ENCODE peak calls at places on chromosome 2, in seven cellular contexts. P, O, B, F, C, Q and Z are unnamed samples.

GRCh38 chr2:83022631-83023210 is 1436.4 kb downstream of the SUCLG1 start:
- DNase-seq in P (no peak), O (peak; percentile 38), B (peak; percentile 60), F (no peak), C (no peak), Q (peak; percentile 40), Z (no peak)

GRCh38 chr2:66575625-66576371 is 140.9 kb downstream of the MEIS1 start:
- DNase-seq in P (no peak), O (peak; percentile 54), B (peak; percentile 73), F (peak; percentile 34), C (peak; percentile 79), Q (peak; percentile 36), Z (no peak)

GRCh38 chr2:96687711-96688640 is 45.4 kb downstream of the FER1L5 start:
- DNase-seq in P (no peak), O (no peak), B (no peak), F (no peak), C (no peak), Q (no peak), Z (no peak)

GRCh38 chr2:216501854-216502253 is 3.2 kb downstream of the RPL37A start:
- DNase-seq in P (no peak), O (no peak), B (no peak), F (peak; percentile 47), C (no peak), Q (peak; percentile 26), Z (no peak)

GRCh38 chr2:177466337-177467195 is 74.0 kb downstream of the AGPS start:
- DNase-seq in P (no peak), O (no peak), B (no peak), F (peak; percentile 33), C (no peak), Q (no peak), Z (no peak)

GRCh38 chr2:9110893-9111569 is 95.6 kb upstream of the ASAP2 start:
- DNase-seq in P (no peak), O (no peak), B (no peak), F (no peak), C (no peak), Q (peak; percentile 27), Z (no peak)

GRCh38 chr2:61151434-61151833 is 10.6 kb upstream of the C2orf74 start:
- DNase-seq in P (no peak), O (peak; percentile 33), B (peak; percentile 52), F (no peak), C (no peak), Q (peak; percentile 41), Z (peak; percentile 52)

GRCh38 chr2:215652432-215652831 is 216.6 kb upstream of the FN1 start:
- DNase-seq in P (no peak), O (no peak), B (peak; percentile 90), F (no peak), C (no peak), Q (no peak), Z (no peak)

GRCh38 chr2:199136681-199137080 is 321.1 kb downstream of the SATB2 start:
- DNase-seq in P (no peak), O (peak; percentile 45), B (peak; percentile 70), F (no peak), C (no peak), Q (peak; percentile 75), Z (peak; percentile 39)

GRCh38 chr2:191228861-191229260 is 16.3 kb upstream of the MYO1B start:
- DNase-seq in P (no peak), O (no peak), B (no peak), F (peak; percentile 42), C (peak; percentile 57), Q (peak; percentile 23), Z (no peak)

GRCh38 chr2:237471457-237472186 is 15.4 kb upstream of the MLPH start:
- DNase-seq in P (no peak), O (peak; percentile 58), B (peak; percentile 66), F (peak; percentile 61), C (peak; percentile 65), Q (peak; percentile 49), Z (no peak)

GRCh38 chr2:62604336-62604735 is 98.3 kb upstream of the TMEM17 start:
- DNase-seq in P (no peak), O (no peak), B (no peak), F (no peak), C (no peak), Q (peak; percentile 97), Z (no peak)

GRCh38 chr2:238100049-238100820 is at the start of gene ESPNL:
- DNase-seq in P (no peak), O (no peak), B (no peak), F (no peak), C (peak; percentile 56), Q (peak; percentile 20), Z (no peak)

GRCh38 chr2:144516417-144516980 is 3.4 kb downstream of the ZEB2 start:
- DNase-seq in P (no peak), O (no peak), B (no peak), F (no peak), C (peak; percentile 62), Q (no peak), Z (no peak)

GRCh38 chr2:115094441-115094840 is 652.0 kb downstream of the DPP10 start:
- DNase-seq in P (no peak), O (no peak), B (no peak), F (no peak), C (no peak), Q (no peak), Z (no peak)

GRCh38 chr2:42286268-42286946 is 74.6 kb downstream of the COX7A2L start:
- DNase-seq in P (no peak), O (peak; percentile 62), B (no peak), F (no peak), C (no peak), Q (no peak), Z (no peak)

GRCh38 chr2:26527726-26528125 is 49.8 kb upstream of the OTOF start:
- DNase-seq in P (no peak), O (no peak), B (no peak), F (no peak), C (no peak), Q (no peak), Z (no peak)

GRCh38 chr2:168064011-168064998 is 183.1 kb downstream of the STK39 start:
- DNase-seq in P (no peak), O (no peak), B (no peak), F (no peak), C (no peak), Q (peak; percentile 57), Z (no peak)

GRCh38 chr2:124967325-124967724 is 942.2 kb downstream of the CNTNAP5 start:
- DNase-seq in P (no peak), O (no peak), B (no peak), F (no peak), C (no peak), Q (no peak), Z (no peak)

GRCh38 chr2:162221064-162221463 is 22.2 kb downstream of the FAP start:
- DNase-seq in P (peak; percentile 42), O (peak; percentile 83), B (peak; percentile 71), F (peak; percentile 72), C (peak; percentile 88), Q (peak; percentile 70), Z (no peak)

GRCh38 chr2:177455187-177455586 is 62.6 kb downstream of the AGPS start:
- DNase-seq in P (no peak), O (no peak), B (no peak), F (no peak), C (no peak), Q (no peak), Z (no peak)

GRCh38 chr2:121239471-121239870 is 45.5 kb downstream of the TFCP2L1 start:
- DNase-seq in P (no peak), O (no peak), B (no peak), F (peak; percentile 9), C (peak; percentile 21), Q (no peak), Z (no peak)
- H3K4me3 ChIP-seq in P (no peak overlapping the region), O (no peak overlapping the region), B (no peak overlapping the region), F (no peak overlapping the region), C (no peak overlapping the region), Q (no peak overlapping the region), Z (no peak overlapping the region)

DNA sequence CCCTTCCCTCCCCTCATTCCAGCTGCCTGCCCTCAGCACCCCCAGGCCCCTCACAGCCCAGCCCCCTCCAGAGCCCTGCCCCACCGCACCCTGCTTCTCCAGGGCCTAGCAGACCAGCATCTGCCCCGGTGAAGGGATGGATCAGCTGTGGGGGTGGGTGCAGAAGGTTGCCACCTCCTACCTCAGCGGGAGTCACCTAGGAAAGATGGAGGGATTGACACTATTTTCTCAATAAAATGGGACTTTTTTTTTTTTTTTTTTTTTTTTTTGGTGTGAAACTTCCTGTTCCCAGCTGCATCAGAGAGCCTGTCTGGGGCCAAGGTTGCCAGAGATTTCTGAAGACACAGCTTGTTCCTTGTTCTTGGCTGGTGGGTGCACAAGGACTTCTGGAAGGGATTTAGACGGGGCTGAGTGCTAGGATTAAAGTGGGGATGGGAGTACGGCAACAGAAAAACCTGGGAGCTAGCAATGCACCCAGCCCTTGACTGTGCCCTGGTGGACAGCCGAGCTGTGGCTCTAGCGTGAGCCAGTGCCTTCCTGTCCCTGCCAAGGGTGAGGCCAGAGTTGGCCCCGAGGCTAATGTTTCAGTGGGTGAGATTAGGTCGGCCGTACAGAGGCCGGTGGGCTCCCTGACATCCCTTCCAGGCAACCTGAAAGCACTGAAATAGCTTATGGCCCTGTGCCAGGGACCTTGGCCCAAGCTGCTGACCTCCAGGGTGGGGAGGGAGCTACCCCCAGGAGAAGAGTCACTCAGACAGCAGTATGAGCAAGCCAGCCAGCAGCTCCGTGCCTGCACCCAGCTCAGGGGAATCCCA is 4.5 kb downstream of the B3GNT7 start:
- DNase-seq in P (no peak), O (peak; percentile 53), B (peak; percentile 19), F (no peak), C (peak; percentile 75), Q (no peak), Z (no peak)
- TF ChIP-seq CTCF in P (no peak), O (peak; percentile 19), B (peak; percentile 21), F (no peak), C (no peak), Q (no peak), Z (peak; percentile 18)

GRCh38 chr2:37671816-37672103 is 318 bp upstream of the CDC42EP3 start:
- DNase-seq in P (no peak), O (no peak), B (no peak), F (no peak), C (no peak), Q (no peak), Z (no peak)
- H3K4me3 ChIP-seq in P (peak overlapping the region; percentile 83), O (peak overlapping the region; percentile 90), B (peak overlapping the region; percentile 61), F (peak overlapping the region; percentile 72), C (peak overlapping the region; percentile 88), Q (peak overlapping the region; percentile 71), Z (peak overlapping the region; percentile 71)

GRCh38 chr2:207491954-207492353 is 37.8 kb upstream of the CREB1 start:
- DNase-seq in P (no peak), O (no peak), B (no peak), F (no peak), C (no peak), Q (no peak), Z (no peak)

GRCh38 chr2:207487650-207488315 is 42.0 kb upstream of the CREB1 start:
- DNase-seq in P (no peak), O (peak; percentile 77), B (peak; percentile 63), F (no peak), C (no peak), Q (peak; percentile 87), Z (peak; percentile 61)

GRCh38 chr2:207490441-207490840 is 39.3 kb upstream of the CREB1 start:
- DNase-seq in P (no peak), O (no peak), B (no peak), F (no peak), C (no peak), Q (peak; percentile 46), Z (no peak)

GRCh38 chr2:207491086-207491485 is 38.7 kb upstream of the CREB1 start:
- DNase-seq in P (no peak), O (no peak), B (no peak), F (no peak), C (no peak), Q (no peak), Z (no peak)

DNA sequence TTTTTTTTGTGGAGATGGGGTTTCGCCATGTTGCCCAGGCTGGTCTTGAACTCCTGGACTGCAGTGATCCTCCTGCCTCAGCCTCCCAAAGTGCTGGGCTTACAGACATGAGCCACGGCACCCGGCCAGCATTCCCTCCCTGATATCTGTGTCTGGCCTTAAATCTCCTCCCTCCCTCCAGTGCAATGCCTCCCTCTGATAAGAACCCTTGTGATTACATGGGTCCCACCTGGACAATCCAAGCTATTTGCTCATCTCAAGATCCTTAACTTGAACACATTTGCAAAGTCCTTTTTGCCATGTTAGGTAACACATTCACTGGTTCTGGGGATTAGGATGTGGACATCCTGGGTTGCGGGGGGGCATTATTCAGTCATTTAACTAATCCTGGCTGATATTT is 40.5 kb upstream of the CREB1 start:
- DNase-seq in P (no peak), O (no peak), B (no peak), F (no peak), C (no peak), Q (no peak), Z (no peak)
- TF ChIP-seq CTCF in P (no peak), O (no peak), B (no peak), F (no peak), C (no peak), Q (no peak), Z (no peak)